ENCODE peak calls at places on chromosomes 6 and 20, in five cellular contexts. One of them, this sample, is unnamed.
A peak's percentile ranks its signal among the peaks of the same experiment; 100 is the strongest.

GRCh38 chr6:27145731-27146455 is 101.6 kb upstream of the PRSS16 start:
- DNase-seq in heart right ventricle: peak; percentile 43
- DNase-seq in cardiac fibroblast: peak; percentile 92
- DNase-seq in neural progenitor cell: peak; percentile 67
- DNase-seq in left ventricle myocardium inferior: peak; percentile 65
- DNase-seq in this sample: peak; percentile 80

GRCh38 chr6:71332012-71332411 is 43.4 kb downstream of the OGFRL1 start:
- DNase-seq in neural progenitor cell: no peak
- DNase-seq in heart right ventricle: no peak
- DNase-seq in cardiac fibroblast: peak; percentile 7
- DNase-seq in left ventricle myocardium inferior: no peak
- DNase-seq in this sample: no peak

GRCh38 chr20:45782890-45783289 is 8.8 kb downstream of the WFDC3 start:
- DNase-seq in heart right ventricle: no peak
- DNase-seq in cardiac fibroblast: peak; percentile 18
- DNase-seq in neural progenitor cell: no peak
- DNase-seq in left ventricle myocardium inferior: no peak
- DNase-seq in this sample: no peak

GRCh38 chr6:152050451-152051195 is 243.1 kb downstream of the ESR1 start:
- DNase-seq in neural progenitor cell: no peak
- DNase-seq in left ventricle myocardium inferior: no peak
- DNase-seq in cardiac fibroblast: no peak
- DNase-seq in heart right ventricle: no peak
- DNase-seq in this sample: no peak

GRCh38 chr20:37229300-37229699 is 32.3 kb downstream of the GHRH start:
- DNase-seq in cardiac fibroblast: no peak
- DNase-seq in left ventricle myocardium inferior: no peak
- DNase-seq in neural progenitor cell: peak; percentile 75
- DNase-seq in heart right ventricle: no peak
- DNase-seq in this sample: no peak

GRCh38 chr6:152136449-152136825 is 329.0 kb downstream of the ESR1 start:
- DNase-seq in left ventricle myocardium inferior: no peak
- DNase-seq in neural progenitor cell: no peak
- DNase-seq in cardiac fibroblast: peak; percentile 19
- DNase-seq in heart right ventricle: no peak
- DNase-seq in this sample: no peak

GRCh38 chr20:20229595-20229994 is 138.3 kb upstream of the INSM1 start:
- DNase-seq in left ventricle myocardium inferior: no peak
- DNase-seq in cardiac fibroblast: no peak
- DNase-seq in neural progenitor cell: no peak
- DNase-seq in heart right ventricle: no peak
- DNase-seq in this sample: no peak

GRCh38 chr6:39203398-39203797 is 25.9 kb downstream of the KCNK5 start:
- DNase-seq in cardiac fibroblast: no peak
- DNase-seq in neural progenitor cell: no peak
- DNase-seq in left ventricle myocardium inferior: no peak
- DNase-seq in heart right ventricle: no peak
- DNase-seq in this sample: no peak

GRCh38 chr20:1377341-1377871 is 15.4 kb downstream of the FKBP1A start:
- DNase-seq in neural progenitor cell: no peak
- DNase-seq in heart right ventricle: no peak
- DNase-seq in cardiac fibroblast: no peak
- DNase-seq in left ventricle myocardium inferior: no peak
- DNase-seq in this sample: no peak

GRCh38 chr6:45727824-45728449 is 287.7 kb downstream of the CLIC5 start:
- DNase-seq in heart right ventricle: no peak
- DNase-seq in neural progenitor cell: no peak
- DNase-seq in cardiac fibroblast: no peak
- DNase-seq in left ventricle myocardium inferior: no peak
- DNase-seq in this sample: no peak

GRCh38 chr6:143410859-143411270 is 39.6 kb downstream of the ADAT2 start:
- DNase-seq in neural progenitor cell: no peak
- DNase-seq in heart right ventricle: no peak
- DNase-seq in left ventricle myocardium inferior: no peak
- DNase-seq in cardiac fibroblast: peak; percentile 46
- DNase-seq in this sample: peak; percentile 44

GRCh38 chr20:40279390-40279789 is 409.6 kb downstream of the MAFB start:
- DNase-seq in neural progenitor cell: no peak
- DNase-seq in left ventricle myocardium inferior: no peak
- DNase-seq in heart right ventricle: no peak
- DNase-seq in cardiac fibroblast: peak; percentile 61
- DNase-seq in this sample: peak; percentile 44

GRCh38 chr6:41450581-41450980 is 95.6 kb upstream of the FOXP4 start:
- DNase-seq in neural progenitor cell: no peak
- DNase-seq in left ventricle myocardium inferior: no peak
- DNase-seq in heart right ventricle: no peak
- DNase-seq in cardiac fibroblast: no peak
- DNase-seq in this sample: no peak

GRCh38 chr6:8060346-8060745 is 3.8 kb downstream of the BLOC1S5 start:
- DNase-seq in neural progenitor cell: no peak
- DNase-seq in heart right ventricle: no peak
- DNase-seq in cardiac fibroblast: no peak
- DNase-seq in left ventricle myocardium inferior: no peak
- DNase-seq in this sample: no peak

GRCh38 chr6:143544019-143544681 is 32.6 kb upstream of the FUCA2 start:
- DNase-seq in cardiac fibroblast: no peak
- DNase-seq in neural progenitor cell: no peak
- DNase-seq in left ventricle myocardium inferior: no peak
- DNase-seq in heart right ventricle: no peak
- DNase-seq in this sample: no peak

GRCh38 chr20:63744574-63745423 is 5.2 kb downstream of the SLC2A4RG start:
- DNase-seq in cardiac fibroblast: no peak
- DNase-seq in neural progenitor cell: no peak
- DNase-seq in left ventricle myocardium inferior: no peak
- DNase-seq in heart right ventricle: no peak
- DNase-seq in this sample: no peak

GRCh38 chr20:45470939-45471338 is 1.4 kb downstream of the WFDC2 start:
- DNase-seq in left ventricle myocardium inferior: no peak
- DNase-seq in neural progenitor cell: peak; percentile 33
- DNase-seq in heart right ventricle: no peak
- DNase-seq in cardiac fibroblast: no peak
- DNase-seq in this sample: no peak

GRCh38 chr6:158661156-158661555 is 11.3 kb downstream of the SYTL3 start:
- DNase-seq in neural progenitor cell: no peak
- DNase-seq in heart right ventricle: no peak
- DNase-seq in cardiac fibroblast: no peak
- DNase-seq in left ventricle myocardium inferior: no peak
- DNase-seq in this sample: no peak

GRCh38 chr6:158665332-158665731 is 15.5 kb downstream of the SYTL3 start:
- DNase-seq in left ventricle myocardium inferior: no peak
- DNase-seq in heart right ventricle: no peak
- DNase-seq in cardiac fibroblast: no peak
- DNase-seq in neural progenitor cell: no peak
- DNase-seq in this sample: no peak

GRCh38 chr6:158663465-158664167 is 13.8 kb downstream of the SYTL3 start:
- DNase-seq in heart right ventricle: no peak
- DNase-seq in neural progenitor cell: no peak
- DNase-seq in left ventricle myocardium inferior: no peak
- DNase-seq in cardiac fibroblast: no peak
- DNase-seq in this sample: no peak

GRCh38 chr6:158660331-158660730 is 10.5 kb downstream of the SYTL3 start:
- DNase-seq in left ventricle myocardium inferior: no peak
- DNase-seq in neural progenitor cell: peak; percentile 34
- DNase-seq in cardiac fibroblast: no peak
- DNase-seq in heart right ventricle: no peak
- DNase-seq in this sample: no peak

DNA sequence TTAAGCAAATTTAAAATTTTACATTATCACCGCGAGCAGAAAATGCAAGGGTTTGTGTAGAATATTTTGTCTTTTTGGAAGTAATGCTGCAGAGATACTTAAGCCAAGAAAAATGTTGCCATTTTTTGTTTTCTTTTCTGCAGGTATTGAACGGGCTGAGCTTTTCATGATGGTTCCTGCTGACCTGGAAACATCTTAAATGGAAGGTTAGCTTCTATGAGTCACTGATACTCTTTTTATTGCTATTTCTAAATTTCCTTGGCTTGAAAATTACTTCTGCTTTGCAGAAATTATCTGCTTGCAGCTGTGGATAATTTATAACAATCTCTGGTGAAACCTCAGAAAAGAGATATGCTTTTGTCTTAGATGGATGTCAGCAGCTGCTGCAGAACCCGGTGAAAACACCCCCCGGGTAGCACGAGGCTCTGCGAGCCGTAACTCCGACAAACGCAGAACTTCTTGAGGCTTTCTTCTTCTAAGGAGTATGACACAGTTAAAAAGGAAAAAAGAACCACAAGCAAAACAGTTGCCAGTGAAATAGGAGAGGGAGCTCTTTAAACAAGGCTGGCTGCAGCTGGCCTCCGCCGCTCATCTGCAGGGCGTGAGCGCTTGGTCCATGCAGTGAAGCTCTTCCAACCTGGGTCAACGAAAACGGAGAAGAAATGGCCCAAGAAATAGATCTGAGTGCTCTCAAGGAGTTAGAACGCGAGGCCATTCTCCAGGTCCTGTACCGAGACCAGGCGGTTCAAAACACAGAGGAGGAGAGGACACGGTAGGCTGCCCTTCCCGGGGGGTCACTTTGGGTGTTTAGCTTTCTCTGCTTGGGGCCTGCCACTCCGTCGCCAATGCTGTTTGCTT is 13.0 kb downstream of the SYTL3 start:
- DNase-seq in left ventricle myocardium inferior: no peak
- DNase-seq in cardiac fibroblast: no peak
- DNase-seq in neural progenitor cell: no peak
- DNase-seq in heart right ventricle: no peak
- DNase-seq in this sample: no peak
- H3K4me3 ChIP-seq in left ventricle myocardium inferior: peak overlapping the region; percentile 37
- H3K4me3 ChIP-seq in cardiac fibroblast: no peak overlapping the region
- H3K4me3 ChIP-seq in neural progenitor cell: no peak overlapping the region
- H3K4me3 ChIP-seq in heart right ventricle: peak overlapping the region; percentile 34
- H3K4me3 ChIP-seq in this sample: no peak overlapping the region

DNA sequence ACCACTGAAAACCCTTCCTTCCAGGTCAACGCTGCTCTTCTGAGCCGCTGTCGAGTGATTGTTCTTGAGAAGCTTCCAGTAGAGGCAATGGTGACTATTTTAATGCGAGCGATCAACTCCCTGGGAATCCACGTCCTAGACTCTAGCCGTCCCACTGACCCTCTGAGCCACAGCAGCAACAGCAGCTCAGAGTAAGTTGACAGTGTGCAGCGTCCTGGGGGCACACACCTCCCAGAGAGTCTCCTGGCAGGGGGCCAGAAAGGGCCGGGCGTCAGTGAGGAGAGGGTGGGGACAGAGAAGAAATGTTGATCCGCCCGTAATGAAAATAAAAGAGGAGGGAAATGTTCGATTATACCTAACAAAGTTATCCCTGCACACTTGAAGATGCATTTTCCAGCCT is 5.0 kb downstream of the WRNIP1 start:
- DNase-seq in left ventricle myocardium inferior: peak; percentile 70
- DNase-seq in cardiac fibroblast: peak; percentile 44
- DNase-seq in heart right ventricle: peak; percentile 80
- DNase-seq in neural progenitor cell: no peak
- DNase-seq in this sample: no peak
- TF ChIP-seq CTCF in left ventricle myocardium inferior: no peak
- TF ChIP-seq CTCF in cardiac fibroblast: no peak
- TF ChIP-seq CTCF in heart right ventricle: no peak
- TF ChIP-seq CTCF in neural progenitor cell: no peak
- TF ChIP-seq CTCF in this sample: no peak

GRCh38 chr6:108685970-108686369 is 125.3 kb downstream of the FOXO3 start:
- DNase-seq in left ventricle myocardium inferior: no peak
- DNase-seq in cardiac fibroblast: no peak
- DNase-seq in neural progenitor cell: no peak
- DNase-seq in heart right ventricle: no peak
- DNase-seq in this sample: no peak

GRCh38 chr6:108690326-108691000 is 129.7 kb downstream of the FOXO3 start:
- DNase-seq in left ventricle myocardium inferior: no peak
- DNase-seq in neural progenitor cell: no peak
- DNase-seq in heart right ventricle: no peak
- DNase-seq in cardiac fibroblast: peak; percentile 84
- DNase-seq in this sample: peak; percentile 28

GRCh38 chr6:108686896-108687295 is 126.2 kb downstream of the FOXO3 start:
- DNase-seq in heart right ventricle: no peak
- DNase-seq in cardiac fibroblast: no peak
- DNase-seq in neural progenitor cell: no peak
- DNase-seq in left ventricle myocardium inferior: no peak
- DNase-seq in this sample: no peak

GRCh38 chr6:108687921-108688320 is 127.2 kb downstream of the FOXO3 start:
- DNase-seq in left ventricle myocardium inferior: no peak
- DNase-seq in neural progenitor cell: no peak
- DNase-seq in heart right ventricle: no peak
- DNase-seq in cardiac fibroblast: no peak
- DNase-seq in this sample: no peak

GRCh38 chr6:108689279-108690161 is 128.8 kb downstream of the FOXO3 start:
- DNase-seq in heart right ventricle: peak; percentile 84
- DNase-seq in cardiac fibroblast: peak; percentile 98
- DNase-seq in neural progenitor cell: no peak
- DNase-seq in left ventricle myocardium inferior: peak; percentile 88
- DNase-seq in this sample: peak; percentile 25
- H3K4me3 ChIP-seq in heart right ventricle: no peak overlapping the region
- H3K4me3 ChIP-seq in cardiac fibroblast: no peak overlapping the region
- H3K4me3 ChIP-seq in neural progenitor cell: no peak overlapping the region
- H3K4me3 ChIP-seq in left ventricle myocardium inferior: no peak overlapping the region
- H3K4me3 ChIP-seq in this sample: no peak overlapping the region

GRCh38 chr20:57509665-57510237 is 15.2 kb downstream of the CTCFL start:
- DNase-seq in neural progenitor cell: peak; percentile 44
- DNase-seq in heart right ventricle: no peak
- DNase-seq in cardiac fibroblast: peak; percentile 13
- DNase-seq in left ventricle myocardium inferior: no peak
- DNase-seq in this sample: no peak
- TF ChIP-seq CTCF in neural progenitor cell: peak; percentile 38
- TF ChIP-seq CTCF in heart right ventricle: peak; percentile 44
- TF ChIP-seq CTCF in cardiac fibroblast: peak; percentile 60
- TF ChIP-seq CTCF in left ventricle myocardium inferior: peak; percentile 48
- TF ChIP-seq CTCF in this sample: peak; percentile 77

DNA sequence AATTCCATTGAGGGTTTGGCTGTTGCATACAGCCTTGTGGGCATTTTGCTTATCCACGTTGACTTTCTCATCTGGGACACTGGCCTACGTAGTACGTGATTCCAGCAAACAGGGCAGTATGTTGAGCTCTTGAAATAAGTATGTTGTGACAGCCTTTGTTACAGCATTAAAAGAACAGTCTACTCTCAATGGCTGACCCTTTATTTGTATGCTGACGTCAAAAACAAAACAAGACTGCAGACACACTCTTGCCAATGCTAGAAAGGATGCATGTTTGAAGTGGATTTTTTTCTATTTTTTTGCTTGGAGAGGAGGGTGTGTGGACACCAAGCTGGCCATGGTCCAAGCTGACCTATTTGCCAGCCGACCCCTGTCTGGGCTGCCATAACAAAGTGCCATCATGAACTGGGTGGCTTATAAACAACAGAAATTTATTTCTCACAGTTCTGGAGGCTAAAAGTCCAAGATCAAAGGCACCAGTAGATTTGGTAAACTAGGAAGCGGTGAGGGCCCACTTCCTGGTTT is 10.8 kb upstream of the SNHG17 start:
- DNase-seq in left ventricle myocardium inferior: no peak
- DNase-seq in heart right ventricle: no peak
- DNase-seq in cardiac fibroblast: no peak
- DNase-seq in neural progenitor cell: no peak
- DNase-seq in this sample: no peak
- H3K4me3 ChIP-seq in left ventricle myocardium inferior: peak overlapping the region; percentile 80
- H3K4me3 ChIP-seq in heart right ventricle: peak overlapping the region; percentile 89
- H3K4me3 ChIP-seq in cardiac fibroblast: peak overlapping the region; percentile 92
- H3K4me3 ChIP-seq in neural progenitor cell: no peak overlapping the region
- H3K4me3 ChIP-seq in this sample: peak overlapping the region; percentile 90

DNA sequence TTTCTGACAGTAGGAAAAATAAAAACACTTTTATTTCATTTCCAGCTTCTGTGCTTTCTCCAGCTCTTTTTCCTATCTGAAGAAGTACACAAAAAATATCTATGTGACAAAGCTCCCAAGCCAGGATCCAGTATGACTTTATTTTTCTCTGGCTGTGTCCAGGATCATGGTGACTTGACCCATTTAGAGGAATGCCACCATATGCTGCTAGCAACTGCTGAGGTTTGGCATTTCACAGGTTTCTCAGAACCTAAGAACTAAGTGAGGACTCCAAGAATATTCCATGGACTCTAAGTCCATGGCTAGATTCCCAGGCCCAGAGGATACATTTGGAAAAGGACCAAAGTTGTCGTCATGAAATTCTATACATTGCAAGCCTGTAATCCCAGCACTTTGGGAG is 876.6 kb upstream of the FLRT3 start:
- DNase-seq in heart right ventricle: no peak
- DNase-seq in neural progenitor cell: no peak
- DNase-seq in left ventricle myocardium inferior: no peak
- DNase-seq in cardiac fibroblast: no peak
- DNase-seq in this sample: no peak
- TF ChIP-seq CTCF in heart right ventricle: no peak
- TF ChIP-seq CTCF in neural progenitor cell: no peak
- TF ChIP-seq CTCF in left ventricle myocardium inferior: no peak
- TF ChIP-seq CTCF in cardiac fibroblast: no peak
- TF ChIP-seq CTCF in this sample: no peak